ENCODE peak calls at places on chromosomes 2 and 18, in five cellular contexts. P is kidney, D is sigmoid colon, R is H9, G is cardiac muscle cell. H is an unnamed sample. For H3K4me1, the result is how much of the 10 kb centered on the place peaks cover.

GRCh38 chr2:42840141-42840540 is 47.8 kb upstream of the HAAO start:
- DNase-seq in P (no peak), D (no peak), R (no peak), G (no peak), H (no peak)

GRCh38 chr18:47881752-47882455 is 48.6 kb downstream of the SMAD2 start:
- DNase-seq in P (no peak), D (no peak), R (no peak), G (no peak), H (no peak)

GRCh38 chr2:76711490-76711889 is 810.7 kb downstream of the LRRTM4 start:
- DNase-seq in P (no peak), D (no peak), R (peak), G (no peak), H (no peak)

GRCh38 chr2:133954636-133955035 is 299.2 kb upstream of the MGAT5 start:
- DNase-seq in P (no peak), D (no peak), R (no peak), G (no peak), H (no peak)

GRCh38 chr2:38030590-38031326 is 45.2 kb downstream of the CYP1B1 start:
- DNase-seq in P (no peak), D (no peak), R (no peak), G (no peak), H (no peak)

GRCh38 chr2:54591551-54591950 is 131.9 kb upstream of the EML6 start:
- DNase-seq in P (no peak), D (no peak), R (no peak), G (no peak), H (no peak)

GRCh38 chr2:39313575-39313974 is 69.8 kb upstream of the CDKL4 start:
- DNase-seq in P (no peak), D (no peak), R (no peak), G (no peak), H (no peak)

GRCh38 chr2:37934591-37935513 is 9.8 kb downstream of the RMDN2 start:
- DNase-seq in P (no peak), D (no peak), R (no peak), G (no peak), H (no peak)

GRCh38 chr2:142140434-142140845 is 9.6 kb upstream of the LRP1B start:
- DNase-seq in P (no peak), D (no peak), R (no peak), G (peak), H (no peak)

GRCh38 chr2:224357098-224357901 is 44.6 kb downstream of the FAM124B start:
- DNase-seq in P (no peak), D (no peak), R (peak), G (peak), H (peak)

DNA sequence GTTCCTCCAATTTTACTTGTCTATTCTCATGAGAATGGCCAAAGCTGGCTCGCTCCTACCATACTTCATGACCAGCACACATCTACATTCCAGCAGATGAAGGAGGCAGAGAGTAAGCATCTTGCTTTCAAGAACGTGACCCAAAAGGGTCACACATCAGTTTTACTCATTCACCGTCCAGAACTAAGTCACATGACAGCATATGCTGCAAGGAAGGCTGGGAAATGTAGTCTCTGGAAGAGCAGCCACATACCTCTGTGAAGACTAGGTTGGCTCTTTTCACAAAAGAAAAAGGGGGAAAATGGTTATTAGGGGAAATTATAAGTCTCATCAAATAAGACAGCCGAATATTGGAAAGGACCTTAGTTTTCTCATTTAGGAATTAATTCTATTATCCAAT is 835.3 kb downstream of the EPHA4 start:
- DNase-seq in P (no peak), D (no peak), R (peak), G (no peak), H (no peak)
- H3K4me1 ChIP-seq in P (under half), D (under half), R (under half), G (under half), H (under half)

GRCh38 chr2:119253114-119253702 is 29.6 kb downstream of the STEAP3 start:
- DNase-seq in P (no peak), D (no peak), R (no peak), G (no peak), H (no peak)

GRCh38 chr2:119251652-119252051 is 28.0 kb downstream of the STEAP3 start:
- DNase-seq in P (no peak), D (no peak), R (no peak), G (no peak), H (no peak)

GRCh38 chr2:119253760-119254600 is 30.3 kb downstream of the STEAP3 start:
- DNase-seq in P (no peak), D (no peak), R (peak), G (no peak), H (no peak)

GRCh38 chr2:119250891-119251290 is 27.3 kb downstream of the STEAP3 start:
- DNase-seq in P (no peak), D (no peak), R (peak), G (no peak), H (no peak)

DNA sequence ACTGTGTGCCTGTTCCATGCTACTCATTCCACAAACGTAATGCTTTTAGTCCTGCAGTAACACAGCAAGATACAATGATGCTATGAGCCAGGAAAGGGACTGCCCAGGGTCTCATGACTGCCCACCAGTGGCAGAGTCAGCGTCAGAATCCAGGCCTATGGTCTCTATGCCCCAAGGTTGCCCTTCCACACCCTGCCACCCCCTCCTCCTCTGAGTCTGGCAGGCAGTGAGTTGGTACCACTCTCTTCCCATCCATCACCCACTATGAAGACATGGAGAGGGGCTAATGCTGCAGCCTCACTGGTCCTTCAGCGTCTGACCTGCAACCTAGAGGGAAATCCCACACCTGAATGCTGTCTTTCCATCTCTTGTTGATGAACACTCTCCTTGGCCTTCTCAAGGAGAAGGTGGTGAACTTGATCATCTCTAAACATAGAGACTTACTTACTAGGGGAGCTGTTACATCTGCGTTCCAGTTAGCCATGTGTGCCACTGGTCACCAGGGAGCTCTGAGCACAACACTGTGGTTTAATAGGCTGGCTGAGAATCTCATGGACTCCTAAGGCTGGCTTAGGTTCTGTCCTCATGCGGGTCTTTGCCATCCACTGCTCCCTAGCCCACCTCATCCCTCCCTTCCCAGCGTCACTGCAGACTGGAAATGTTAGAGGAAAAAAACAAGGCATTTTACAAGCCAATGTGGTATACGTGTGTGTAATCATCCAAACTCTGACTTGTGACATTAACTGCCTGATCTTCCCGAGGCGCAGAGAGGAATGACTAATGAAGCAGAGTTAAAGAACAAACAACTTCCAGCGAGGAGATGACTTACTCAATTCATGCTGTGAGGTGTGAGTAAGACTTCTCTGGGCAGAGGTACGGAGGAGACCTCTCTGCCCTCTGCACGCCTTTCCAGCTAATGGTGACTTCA is 28.8 kb downstream of the STEAP3 start:
- DNase-seq in P (no peak), D (no peak), R (peak), G (no peak), H (no peak)
- H3K4me1 ChIP-seq in P (under half), D (under half), R (under half), G (under half), H (under half)

DNA sequence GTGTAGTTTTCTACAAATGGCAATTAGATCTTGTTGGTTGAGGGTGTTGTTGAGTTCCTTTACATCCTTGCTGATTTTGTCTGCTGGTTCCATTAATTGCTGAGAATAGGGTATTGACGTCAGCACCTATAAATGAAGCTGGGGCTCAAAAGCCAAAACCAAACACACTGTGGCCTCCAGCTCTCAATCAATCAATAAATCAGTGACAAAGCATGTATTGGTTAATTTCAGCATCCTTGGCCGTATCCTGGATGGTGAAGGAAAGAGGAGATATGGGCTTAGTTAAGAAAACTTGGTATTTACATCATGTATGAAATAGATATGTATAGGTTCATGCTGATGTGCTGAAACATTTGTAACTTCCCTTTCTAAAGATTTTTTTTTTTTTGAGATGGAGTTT is 13.2 kb upstream of the APOB start:
- DNase-seq in P (no peak), D (no peak), R (no peak), G (no peak), H (no peak)
- H3K4me1 ChIP-seq in P (under half), D (under half), R (under half), G (under half), H (under half)

GRCh38 chr2:46051103-46051502 is 246.1 kb upstream of the EPAS1 start:
- DNase-seq in P (no peak), D (no peak), R (no peak), G (no peak), H (no peak)
- H3K4me1 ChIP-seq in P (under half), D (under half), R (under half), G (under half), H (under half)

GRCh38 chr2:191379375-191379774 is 134.2 kb downstream of the MYO1B start:
- DNase-seq in P (no peak), D (no peak), R (no peak), G (no peak), H (no peak)
- H3K4me1 ChIP-seq in P (under half), D (under half), R (under half), G (under half), H (under half)